ENCODE peak calls at places on chromosomes 3 and 15, in ten cellular contexts. One of them, this sample, is unnamed. For H3K27me3 and H3K4me1, the result is how much of the 10 kb centered on the place peaks cover.

GRCh38 chr15:42691770-42692169 is 45.2 kb downstream of the CDAN1 start:
- DNase-seq in psoas muscle: no peak
- DNase-seq in tibial artery: no peak
- DNase-seq in tibial nerve: no peak
- DNase-seq in stomach: no peak
- DNase-seq in heart left ventricle: no peak
- DNase-seq in fibroblast of lung: no peak
- DNase-seq in neural progenitor cell: no peak
- DNase-seq in ascending aorta: no peak
- DNase-seq in lower lobe of right lung: no peak
- DNase-seq in this sample: no peak

GRCh38 chr3:57060089-57060829 is at the start of gene SPATA12:
- DNase-seq in fibroblast of lung: peak
- DNase-seq in ascending aorta: peak
- DNase-seq in tibial artery: peak
- DNase-seq in stomach: peak
- DNase-seq in psoas muscle: peak
- DNase-seq in neural progenitor cell: peak
- DNase-seq in heart left ventricle: peak
- DNase-seq in lower lobe of right lung: peak
- DNase-seq in tibial nerve: peak
- DNase-seq in this sample: peak

GRCh38 chr15:64693134-64693533 is 82.3 kb downstream of the RBPMS2 start:
- DNase-seq in tibial nerve: peak
- DNase-seq in tibial artery: peak
- DNase-seq in fibroblast of lung: peak
- DNase-seq in ascending aorta: no peak
- DNase-seq in neural progenitor cell: no peak
- DNase-seq in heart left ventricle: no peak
- DNase-seq in stomach: peak
- DNase-seq in lower lobe of right lung: no peak
- DNase-seq in psoas muscle: peak
- DNase-seq in this sample: peak

GRCh38 chr3:32045091-32045964 is 61.1 kb upstream of the GPD1L start:
- DNase-seq in stomach: peak
- DNase-seq in neural progenitor cell: peak
- DNase-seq in heart left ventricle: no peak
- DNase-seq in ascending aorta: no peak
- DNase-seq in fibroblast of lung: peak
- DNase-seq in psoas muscle: no peak
- DNase-seq in tibial artery: peak
- DNase-seq in tibial nerve: peak
- DNase-seq in lower lobe of right lung: no peak
- DNase-seq in this sample: no peak

GRCh38 chr3:48270306-48270705 is 29.4 kb downstream of the ZNF589 start:
- DNase-seq in tibial artery: no peak
- DNase-seq in neural progenitor cell: no peak
- DNase-seq in heart left ventricle: no peak
- DNase-seq in ascending aorta: no peak
- DNase-seq in psoas muscle: no peak
- DNase-seq in lower lobe of right lung: no peak
- DNase-seq in stomach: no peak
- DNase-seq in fibroblast of lung: no peak
- DNase-seq in tibial nerve: no peak
- DNase-seq in this sample: no peak

GRCh38 chr3:183728204-183728603 is 30.6 kb downstream of the YEATS2 start:
- DNase-seq in neural progenitor cell: no peak
- DNase-seq in psoas muscle: no peak
- DNase-seq in stomach: no peak
- DNase-seq in tibial artery: no peak
- DNase-seq in tibial nerve: no peak
- DNase-seq in fibroblast of lung: no peak
- DNase-seq in heart left ventricle: no peak
- DNase-seq in lower lobe of right lung: no peak
- DNase-seq in ascending aorta: no peak
- DNase-seq in this sample: no peak

GRCh38 chr3:182487048-182487447 is 306.3 kb upstream of the ATP11B start:
- DNase-seq in fibroblast of lung: no peak
- DNase-seq in lower lobe of right lung: no peak
- DNase-seq in psoas muscle: no peak
- DNase-seq in tibial nerve: no peak
- DNase-seq in neural progenitor cell: no peak
- DNase-seq in ascending aorta: no peak
- DNase-seq in stomach: no peak
- DNase-seq in tibial artery: no peak
- DNase-seq in heart left ventricle: no peak
- DNase-seq in this sample: no peak

GRCh38 chr3:8607285-8608040 is 37.1 kb downstream of the SSUH2 start:
- DNase-seq in tibial nerve: peak
- DNase-seq in heart left ventricle: peak
- DNase-seq in neural progenitor cell: peak
- DNase-seq in lower lobe of right lung: no peak
- DNase-seq in ascending aorta: peak
- DNase-seq in tibial artery: peak
- DNase-seq in fibroblast of lung: peak
- DNase-seq in psoas muscle: peak
- DNase-seq in stomach: peak
- DNase-seq in this sample: no peak

GRCh38 chr3:139434764-139435291 is 41.5 kb downstream of the RBP2 start:
- DNase-seq in tibial artery: peak
- DNase-seq in lower lobe of right lung: no peak
- DNase-seq in neural progenitor cell: no peak
- DNase-seq in psoas muscle: no peak
- DNase-seq in stomach: no peak
- DNase-seq in ascending aorta: no peak
- DNase-seq in fibroblast of lung: no peak
- DNase-seq in tibial nerve: peak
- DNase-seq in heart left ventricle: no peak
- DNase-seq in this sample: no peak

GRCh38 chr3:129040039-129040336 is 20.6 kb upstream of the GP9 start:
- DNase-seq in lower lobe of right lung: no peak
- DNase-seq in ascending aorta: no peak
- DNase-seq in tibial nerve: no peak
- DNase-seq in neural progenitor cell: no peak
- DNase-seq in stomach: no peak
- DNase-seq in psoas muscle: no peak
- DNase-seq in fibroblast of lung: no peak
- DNase-seq in heart left ventricle: no peak
- DNase-seq in tibial artery: no peak
- DNase-seq in this sample: no peak

GRCh38 chr15:67133738-67134576 is 68.6 kb downstream of the SMAD3 start:
- DNase-seq in neural progenitor cell: peak
- DNase-seq in heart left ventricle: peak
- DNase-seq in fibroblast of lung: peak
- DNase-seq in tibial artery: no peak
- DNase-seq in tibial nerve: no peak
- DNase-seq in lower lobe of right lung: no peak
- DNase-seq in ascending aorta: no peak
- DNase-seq in stomach: no peak
- DNase-seq in psoas muscle: no peak
- DNase-seq in this sample: no peak

GRCh38 chr3:9552252-9552999 is 1.2 kb downstream of the LHFPL4 start:
- DNase-seq in neural progenitor cell: peak
- DNase-seq in ascending aorta: no peak
- DNase-seq in heart left ventricle: peak
- DNase-seq in tibial nerve: no peak
- DNase-seq in tibial artery: no peak
- DNase-seq in lower lobe of right lung: peak
- DNase-seq in fibroblast of lung: peak
- DNase-seq in stomach: peak
- DNase-seq in psoas muscle: peak
- DNase-seq in this sample: no peak

GRCh38 chr15:96407482-96407881 is 77.0 kb downstream of the NR2F2 start:
- DNase-seq in neural progenitor cell: no peak
- DNase-seq in heart left ventricle: no peak
- DNase-seq in psoas muscle: no peak
- DNase-seq in fibroblast of lung: no peak
- DNase-seq in stomach: no peak
- DNase-seq in tibial nerve: no peak
- DNase-seq in lower lobe of right lung: no peak
- DNase-seq in tibial artery: no peak
- DNase-seq in ascending aorta: no peak
- DNase-seq in this sample: no peak

GRCh38 chr15:39397883-39398282 is 183.0 kb upstream of the THBS1 start:
- DNase-seq in stomach: no peak
- DNase-seq in neural progenitor cell: no peak
- DNase-seq in lower lobe of right lung: no peak
- DNase-seq in ascending aorta: no peak
- DNase-seq in tibial nerve: no peak
- DNase-seq in heart left ventricle: no peak
- DNase-seq in psoas muscle: no peak
- DNase-seq in fibroblast of lung: peak
- DNase-seq in tibial artery: no peak
- DNase-seq in this sample: no peak

GRCh38 chr3:178086419-178086818 is 449.8 kb upstream of the KCNMB2 start:
- DNase-seq in lower lobe of right lung: no peak
- DNase-seq in stomach: no peak
- DNase-seq in fibroblast of lung: no peak
- DNase-seq in ascending aorta: no peak
- DNase-seq in tibial artery: no peak
- DNase-seq in neural progenitor cell: no peak
- DNase-seq in heart left ventricle: no peak
- DNase-seq in tibial nerve: no peak
- DNase-seq in psoas muscle: no peak
- DNase-seq in this sample: no peak

GRCh38 chr15:31403606-31404005 is 77.0 kb downstream of the KLF13 start:
- DNase-seq in lower lobe of right lung: no peak
- DNase-seq in tibial artery: no peak
- DNase-seq in ascending aorta: no peak
- DNase-seq in tibial nerve: no peak
- DNase-seq in stomach: no peak
- DNase-seq in psoas muscle: no peak
- DNase-seq in fibroblast of lung: peak
- DNase-seq in heart left ventricle: no peak
- DNase-seq in neural progenitor cell: no peak
- DNase-seq in this sample: no peak

DNA sequence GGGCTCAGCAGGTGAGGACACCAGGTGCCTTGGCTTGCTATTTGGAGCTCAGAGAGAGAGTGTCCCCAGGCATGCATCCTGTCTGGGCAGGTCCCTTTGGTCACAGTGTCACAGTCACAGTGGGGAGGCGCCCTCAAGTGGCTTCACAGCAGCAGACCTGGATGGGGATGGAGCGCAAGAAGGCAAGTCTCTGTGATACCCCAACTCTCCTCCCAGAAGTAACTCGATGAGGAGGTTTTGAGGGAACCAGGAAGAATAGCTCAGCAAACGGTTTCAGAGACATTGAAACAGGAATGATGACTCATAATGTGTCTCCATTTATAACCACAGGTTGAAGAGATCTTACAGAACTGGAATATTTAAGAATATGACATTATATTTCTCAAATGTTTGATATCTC is 66.5 kb upstream of the SH3GL3 start:
- DNase-seq in neural progenitor cell: peak
- DNase-seq in fibroblast of lung: peak
- DNase-seq in lower lobe of right lung: peak
- DNase-seq in tibial artery: no peak
- DNase-seq in stomach: no peak
- DNase-seq in heart left ventricle: no peak
- DNase-seq in tibial nerve: no peak
- DNase-seq in ascending aorta: no peak
- DNase-seq in psoas muscle: no peak
- DNase-seq in this sample: no peak
- TF ChIP-seq CTCF in neural progenitor cell: peak
- TF ChIP-seq CTCF in fibroblast of lung: peak
- TF ChIP-seq CTCF in lower lobe of right lung: peak
- TF ChIP-seq CTCF in tibial artery: no peak
- TF ChIP-seq CTCF in stomach: no peak
- TF ChIP-seq CTCF in heart left ventricle: peak
- TF ChIP-seq CTCF in tibial nerve: no peak
- TF ChIP-seq CTCF in ascending aorta: no peak
- TF ChIP-seq CTCF in psoas muscle: no peak
- TF ChIP-seq CTCF in this sample: no peak

GRCh38 chr3:52773361-52774065 is 2.8 kb upstream of the NEK4 start:
- DNase-seq in ascending aorta: no peak
- DNase-seq in tibial nerve: no peak
- DNase-seq in psoas muscle: no peak
- DNase-seq in heart left ventricle: no peak
- DNase-seq in tibial artery: no peak
- DNase-seq in lower lobe of right lung: peak
- DNase-seq in stomach: no peak
- DNase-seq in neural progenitor cell: no peak
- DNase-seq in fibroblast of lung: no peak
- DNase-seq in this sample: no peak
- H3K27me3 ChIP-seq in ascending aorta: under half
- H3K27me3 ChIP-seq in tibial nerve: under half
- H3K27me3 ChIP-seq in psoas muscle: under half
- H3K27me3 ChIP-seq in heart left ventricle: under half
- H3K27me3 ChIP-seq in tibial artery: under half
- H3K27me3 ChIP-seq in lower lobe of right lung: under half
- H3K27me3 ChIP-seq in stomach: under half
- H3K27me3 ChIP-seq in neural progenitor cell: under half
- H3K27me3 ChIP-seq in fibroblast of lung: under half
- H3K27me3 ChIP-seq in this sample: under half

DNA sequence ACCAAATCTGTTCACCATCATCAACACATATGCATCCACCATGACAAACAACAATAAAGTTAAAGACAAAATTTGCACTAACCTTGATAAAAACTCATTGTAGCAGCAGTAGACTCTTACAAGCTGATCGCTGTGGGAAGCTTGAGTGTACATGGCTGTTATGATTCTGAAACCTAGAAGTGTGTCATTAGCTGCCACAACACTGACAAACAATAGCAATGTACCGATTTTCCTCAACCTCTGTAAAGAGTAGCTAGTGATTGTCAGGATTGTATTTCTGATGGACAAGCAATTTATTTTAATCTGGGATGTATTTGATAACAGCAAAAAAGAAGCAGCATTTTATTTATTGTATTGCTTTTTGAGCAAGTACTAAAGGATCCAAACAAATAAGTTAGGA is 1357.7 kb downstream of the ROBO1 start:
- DNase-seq in fibroblast of lung: no peak
- DNase-seq in psoas muscle: no peak
- DNase-seq in tibial nerve: no peak
- DNase-seq in tibial artery: no peak
- DNase-seq in lower lobe of right lung: no peak
- DNase-seq in heart left ventricle: no peak
- DNase-seq in stomach: no peak
- DNase-seq in neural progenitor cell: no peak
- DNase-seq in ascending aorta: no peak
- DNase-seq in this sample: no peak
- H3K4me1 ChIP-seq in fibroblast of lung: under half
- H3K4me1 ChIP-seq in psoas muscle: under half
- H3K4me1 ChIP-seq in tibial nerve: under half
- H3K4me1 ChIP-seq in tibial artery: under half
- H3K4me1 ChIP-seq in lower lobe of right lung: under half
- H3K4me1 ChIP-seq in heart left ventricle: under half
- H3K4me1 ChIP-seq in stomach: under half
- H3K4me1 ChIP-seq in neural progenitor cell: under half
- H3K4me1 ChIP-seq in ascending aorta: under half
- H3K4me1 ChIP-seq in this sample: under half

DNA sequence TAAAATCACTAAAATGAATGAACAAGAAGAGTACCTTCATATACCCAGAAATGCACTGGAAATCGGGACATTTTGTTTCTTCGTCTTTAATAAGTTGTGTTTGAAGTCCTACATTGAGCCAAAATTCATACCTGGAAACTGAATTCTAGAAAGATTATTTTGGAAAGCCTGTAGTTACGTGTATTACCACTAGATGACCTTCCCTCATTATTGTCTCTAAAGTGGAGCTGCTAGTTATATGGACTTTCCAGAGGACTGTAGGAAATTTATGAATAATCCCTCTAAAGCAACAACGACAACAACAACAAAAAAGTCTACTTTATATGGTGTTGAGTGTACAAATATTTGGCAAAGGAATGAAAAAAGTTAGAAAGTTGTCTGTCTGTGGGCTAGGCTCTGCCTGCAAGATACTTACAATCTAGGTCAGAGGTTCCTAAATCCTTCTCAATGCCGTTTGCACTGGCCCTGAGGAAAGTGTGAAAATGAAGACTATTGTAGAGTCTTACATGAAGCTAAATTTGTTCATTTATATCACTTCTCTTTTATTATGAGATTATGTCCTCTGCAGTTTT is 234.8 kb upstream of the NR2E3 start:
- DNase-seq in tibial nerve: no peak
- DNase-seq in fibroblast of lung: no peak
- DNase-seq in tibial artery: no peak
- DNase-seq in psoas muscle: no peak
- DNase-seq in heart left ventricle: no peak
- DNase-seq in stomach: no peak
- DNase-seq in neural progenitor cell: no peak
- DNase-seq in ascending aorta: no peak
- DNase-seq in lower lobe of right lung: no peak
- DNase-seq in this sample: no peak
- TF ChIP-seq CTCF in tibial nerve: peak
- TF ChIP-seq CTCF in fibroblast of lung: peak
- TF ChIP-seq CTCF in tibial artery: peak
- TF ChIP-seq CTCF in psoas muscle: peak
- TF ChIP-seq CTCF in heart left ventricle: peak
- TF ChIP-seq CTCF in stomach: peak
- TF ChIP-seq CTCF in neural progenitor cell: peak
- TF ChIP-seq CTCF in ascending aorta: no peak
- TF ChIP-seq CTCF in lower lobe of right lung: peak
- TF ChIP-seq CTCF in this sample: peak

This sample was measured in thoracic aorta.